ENCODE peak calls at places on chromosomes 3 and 15, in eight cellular contexts. H is body of pancreas; E is WTC11; A is natural killer cell; S is upper lobe of right lung; P is mucosa of descending colon; Q is activated T-cell treated with anti-CD3 and anti-CD28 coated beads, Interleukin-2, amount 50 U/mL, for 72 hours; R is T-helper 17 cell. D is an unnamed sample.

GRCh38 chr15:31472636-31473383 is 146.2 kb downstream of the KLF13 start:
- ATAC-seq in E (peak), H (peak), Q (peak), S (peak), P (peak), R (peak), A (peak), D (peak)

GRCh38 chr3:45716790-45717336 is 27.7 kb downstream of the SACM1L start:
- ATAC-seq in H (no peak), A (no peak), E (no peak), S (no peak), R (no peak), Q (no peak), P (no peak), D (peak)

GRCh38 chr3:152071924-152072323 is 196.8 kb upstream of the MBNL1 start:
- ATAC-seq in R (peak), Q (peak), A (peak), P (peak), E (peak), H (no peak), S (peak), D (peak)

GRCh38 chr3:161171113-161171512 is 50.0 kb upstream of the NMD3 start:
- ATAC-seq in Q (no peak), R (no peak), E (no peak), P (no peak), A (no peak), H (no peak), S (peak), D (no peak)

GRCh38 chr3:18284716-18285115 is 140.4 kb downstream of the SATB1 start:
- ATAC-seq in S (no peak), R (no peak), E (no peak), Q (no peak), A (no peak), H (no peak), P (no peak), D (no peak)

GRCh38 chr15:101242160-101242998 is 9.5 kb downstream of the CHSY1 start:
- ATAC-seq in P (peak), E (no peak), Q (peak), H (peak), R (peak), A (peak), S (peak), D (peak)

GRCh38 chr3:25468866-25469319 is 40.8 kb downstream of the RARB start:
- ATAC-seq in E (peak), H (peak), P (no peak), R (no peak), Q (no peak), A (no peak), S (peak), D (no peak)

GRCh38 chr15:80246425-80246894 is 5.6 kb downstream of the CTXND1 start:
- ATAC-seq in P (no peak), A (no peak), H (no peak), R (no peak), Q (no peak), E (no peak), S (peak), D (no peak)

GRCh38 chr3:138833908-138834358 is 795 bp downstream of the PIK3CB start:
- ATAC-seq in R (no peak), E (no peak), S (no peak), A (no peak), H (peak), P (peak), Q (no peak), D (no peak)

GRCh38 chr15:23855947-23856346 is 168.8 kb upstream of the NDN start:
- ATAC-seq in A (no peak), S (no peak), P (no peak), Q (no peak), H (no peak), R (no peak), E (no peak), D (no peak)

GRCh38 chr15:79676621-79677020 is 220.2 kb downstream of the MTHFS start:
- ATAC-seq in H (no peak), A (no peak), Q (no peak), R (no peak), S (no peak), P (no peak), E (no peak), D (no peak)

GRCh38 chr3:4460334-4460733 is 6.7 kb downstream of the SUMF1 start:
- ATAC-seq in Q (no peak), E (no peak), P (no peak), H (no peak), R (no peak), A (no peak), S (no peak), D (no peak)

GRCh38 chr3:187085933-187086332 is 53.4 kb downstream of the RPL39L start:
- ATAC-seq in S (no peak), R (no peak), E (no peak), H (no peak), A (no peak), P (no peak), Q (no peak), D (no peak)

GRCh38 chr3:15303728-15304127 is 28.7 kb downstream of the SH3BP5 start:
- ATAC-seq in E (no peak), P (no peak), S (no peak), A (peak), H (no peak), R (no peak), Q (no peak), D (no peak)

GRCh38 chr3:38153986-38154608 is 11.2 kb upstream of the OXSR1 start:
- ATAC-seq in H (peak), P (peak), Q (no peak), A (no peak), S (peak), E (no peak), R (no peak), D (no peak)

GRCh38 chr3:55858727-55859126 is 371.6 kb upstream of the WNT5A start:
- ATAC-seq in Q (no peak), H (no peak), E (no peak), R (no peak), P (no peak), S (no peak), A (no peak), D (no peak)

GRCh38 chr15:71397377-71397776 is 282.1 kb downstream of the THSD4 start:
- ATAC-seq in A (no peak), E (no peak), Q (no peak), H (no peak), P (peak), S (peak), R (no peak), D (no peak)

GRCh38 chr3:129597087-129597791 is 9.2 kb downstream of the PLXND1 start:
- ATAC-seq in P (no peak), A (no peak), Q (no peak), H (no peak), S (no peak), R (no peak), E (no peak), D (no peak)

GRCh38 chr3:144995856-144996255 is 1024.2 kb downstream of the DIPK2A start:
- ATAC-seq in Q (no peak), A (no peak), S (no peak), H (no peak), E (no peak), R (no peak), P (no peak), D (no peak)

GRCh38 chr3:56339244-56339643 is 129.0 kb downstream of the ERC2 start:
- ATAC-seq in R (no peak), P (no peak), E (no peak), H (no peak), S (peak), A (no peak), Q (no peak), D (no peak)

GRCh38 chr3:194150252-194150934 is 14.4 kb downstream of the HES1 start:
- ATAC-seq in R (no peak), A (no peak), P (peak), E (no peak), H (peak), S (no peak), Q (no peak), D (no peak)

GRCh38 chr15:80440024-80440423 is 35.8 kb downstream of the ARNT2 start:
- ATAC-seq in Q (no peak), H (no peak), P (no peak), A (no peak), S (no peak), R (no peak), E (no peak), D (no peak)